ENCODE peak calls at places on chromosomes 11 and 22, in eight cellular contexts. X, V, S, Q, P, O, A and G are unnamed samples.
A peak's percentile ranks its signal among the peaks of the same experiment; 100 is the strongest.

GRCh38 chr22:50207383-50208031 is 6.7 kb downstream of the SELENOO start:
- DNase-seq in X (no peak), V (no peak), S (no peak), Q (no peak), P (no peak), O (peak; percentile 8), A (peak; percentile 50), G (no peak)

GRCh38 chr11:70415176-70415575 is 16.8 kb downstream of the CTTN start:
- DNase-seq in X (peak; percentile 83), V (no peak), S (no peak), Q (no peak), P (peak; percentile 50), O (no peak), A (no peak), G (no peak)

GRCh38 chr11:57667715-57668466 is at the start of gene ZDHHC5:
- DNase-seq in X (peak; percentile 99), V (peak; percentile 99), S (peak; percentile 99), Q (peak; percentile 100), P (peak; percentile 100), O (peak; percentile 99), A (peak; percentile 100), G (peak; percentile 99)

GRCh38 chr11:2305862-2306823 is 4.3 kb downstream of the TSPAN32 start:
- DNase-seq in X (peak; percentile 88), V (peak; percentile 82), S (no peak), Q (peak; percentile 26), P (no peak), O (peak; percentile 73), A (peak; percentile 88), G (peak; percentile 67)

GRCh38 chr11:12848413-12848812 is 160.7 kb upstream of the RASSF10 start:
- DNase-seq in X (no peak), V (no peak), S (no peak), Q (no peak), P (no peak), O (no peak), A (no peak), G (no peak)

GRCh38 chr11:100855466-100856067 is 168.5 kb downstream of the ARHGAP42 start:
- DNase-seq in X (no peak), V (no peak), S (no peak), Q (no peak), P (peak; percentile 63), O (no peak), A (no peak), G (no peak)

GRCh38 chr11:82854242-82854641 is 46.0 kb downstream of the PRCP start:
- DNase-seq in X (no peak), V (no peak), S (no peak), Q (no peak), P (no peak), O (no peak), A (no peak), G (no peak)

GRCh38 chr22:48415535-48415934 is 1412.1 kb downstream of the BRD1 start:
- DNase-seq in X (no peak), V (no peak), S (no peak), Q (no peak), P (no peak), O (no peak), A (no peak), G (no peak)

GRCh38 chr22:37037669-37038068 is 13.9 kb upstream of the KCTD17 start:
- DNase-seq in X (no peak), V (no peak), S (no peak), Q (no peak), P (no peak), O (no peak), A (no peak), G (no peak)

GRCh38 chr11:93198221-93198650 is 445 bp upstream of the SLC36A4 start:
- DNase-seq in X (peak; percentile 3), V (no peak), S (peak; percentile 4), Q (peak; percentile 11), P (peak; percentile 29), O (no peak), A (no peak), G (no peak)

GRCh38 chr11:123100378-123101085 is 38.6 kb upstream of the HSPA8 start:
- DNase-seq in X (no peak), V (no peak), S (no peak), Q (no peak), P (no peak), O (no peak), A (no peak), G (no peak)

GRCh38 chr11:130550160-130550559 is 101.7 kb downstream of the ADAMTS15 start:
- DNase-seq in X (no peak), V (no peak), S (no peak), Q (no peak), P (no peak), O (no peak), A (no peak), G (no peak)

GRCh38 chr11:116731097-116731761 is 41.6 kb downstream of the BUD13 start:
- DNase-seq in X (no peak), V (peak; percentile 22), S (no peak), Q (no peak), P (no peak), O (no peak), A (no peak), G (no peak)

GRCh38 chr11:8219257-8220021 is 44.2 kb downstream of the LMO1 start:
- DNase-seq in X (no peak), V (no peak), S (no peak), Q (no peak), P (peak; percentile 61), O (peak; percentile 70), A (no peak), G (peak; percentile 39)

GRCh38 chr22:19109198-19110063 is 12.8 kb downstream of the DGCR2 start:
- DNase-seq in X (no peak), V (peak; percentile 63), S (peak; percentile 55), Q (peak; percentile 84), P (peak; percentile 50), O (peak; percentile 52), A (no peak), G (peak; percentile 46)

GRCh38 chr11:106473089-106473722 is 395.7 kb downstream of the AASDHPPT start:
- DNase-seq in X (no peak), V (no peak), S (no peak), Q (no peak), P (no peak), O (no peak), A (no peak), G (no peak)

GRCh38 chr11:86818466-86819282 is 18.3 kb downstream of the PRSS23 start:
- DNase-seq in X (no peak), V (no peak), S (peak; percentile 7), Q (peak; percentile 34), P (peak; percentile 79), O (no peak), A (no peak), G (no peak)

GRCh38 chr11:61864814-61865775 is 26.2 kb downstream of the FADS3 start:
- DNase-seq in X (no peak), V (no peak), S (no peak), Q (no peak), P (no peak), O (no peak), A (no peak), G (no peak)

GRCh38 chr22:35781898-35782297 is 64.2 kb downstream of the APOL5 start:
- DNase-seq in X (no peak), V (no peak), S (no peak), Q (no peak), P (no peak), O (no peak), A (no peak), G (no peak)

GRCh38 chr22:48827904-48828555 is 999.6 kb downstream of the BRD1 start:
- DNase-seq in X (no peak), V (no peak), S (no peak), Q (no peak), P (no peak), O (no peak), A (no peak), G (no peak)

GRCh38 chr11:9210922-9211320 is 54.2 kb downstream of the DENND5A start:
- DNase-seq in X (no peak), V (no peak), S (peak; percentile 75), Q (no peak), P (no peak), O (no peak), A (no peak), G (no peak)

GRCh38 chr22:39908737-39909136 is 7.9 kb downstream of the GRAP2 start:
- DNase-seq in X (no peak), V (no peak), S (no peak), Q (no peak), P (peak; percentile 55), O (no peak), A (no peak), G (no peak)

GRCh38 chr11:102367364-102367763 is 20.4 kb downstream of the BIRC2 start:
- DNase-seq in X (no peak), V (no peak), S (no peak), Q (peak; percentile 51), P (peak; percentile 17), O (no peak), A (no peak), G (no peak)

GRCh38 chr11:12239396-12240298 is 129.3 kb downstream of the MICAL2 start:
- DNase-seq in X (no peak), V (peak; percentile 63), S (no peak), Q (no peak), P (peak; percentile 86), O (no peak), A (no peak), G (peak; percentile 77)

GRCh38 chr11:19849947-19850593 is 137.4 kb downstream of the NAV2 start:
- DNase-seq in X (no peak), V (no peak), S (no peak), Q (no peak), P (peak; percentile 33), O (no peak), A (no peak), G (no peak)

GRCh38 chr11:88801484-88802123 is 264.2 kb downstream of the GRM5 start:
- DNase-seq in X (no peak), V (no peak), S (no peak), Q (no peak), P (no peak), O (no peak), A (no peak), G (no peak)